ENCODE peak calls at places on chromosomes 13 and 19, in four cellular contexts. L is HepG2, A is K562, W is GM12878. O is an unnamed sample.

GRCh38 chr13:70483599-70484276 is 375.5 kb upstream of the KLHL1 start:
- DNase-seq in L (no peak), W (no peak), A (no peak), O (no peak)

GRCh38 chr13:105213512-105213911 is 1322.0 kb downstream of the EFNB2 start:
- DNase-seq in W (no peak), A (no peak), L (no peak), O (no peak)

GRCh38 chr13:94309576-94309975 is 169.9 kb downstream of the DCT start:
- DNase-seq in W (no peak), A (no peak), L (no peak), O (no peak)

GRCh38 chr19:7540761-7541480 is 5.4 kb downstream of the PNPLA6 start:
- DNase-seq in W (no peak), A (peak), L (no peak), O (peak)

GRCh38 chr13:45445053-45445452 is 19.7 kb upstream of the COG3 start:
- DNase-seq in W (no peak), A (no peak), L (no peak), O (no peak)

GRCh38 chr13:73618275-73618865 is 515.8 kb downstream of the KLF12 start:
- DNase-seq in L (peak), A (no peak), W (no peak), O (no peak)

GRCh38 chr19:35755550-35756371 is 1.1 kb downstream of the HSPB6 start:
- DNase-seq in L (no peak), W (no peak), A (no peak), O (peak)

GRCh38 chr19:2602391-2603181 is 99.9 kb downstream of the GNG7 start:
- DNase-seq in W (no peak), A (no peak), L (no peak), O (peak)

GRCh38 chr13:28754698-28755545 is 36.2 kb upstream of the SLC46A3 start:
- DNase-seq in A (peak), L (peak), W (no peak), O (peak)

GRCh38 chr19:35241417-35241816 is 7.4 kb upstream of the LSR start:
- DNase-seq in W (no peak), L (no peak), A (no peak), O (no peak)

GRCh38 chr19:28039677-28040381 is 1173.1 kb downstream of the UQCRFS1 start:
- DNase-seq in A (no peak), W (no peak), L (no peak), O (no peak)

GRCh38 chr19:7191946-7192691 is 102.1 kb downstream of the INSR start:
- DNase-seq in A (no peak), W (no peak), L (no peak), O (no peak)

GRCh38 chr19:7132054-7132453 is 62.6 kb downstream of the ZNF557 start:
- DNase-seq in A (no peak), L (no peak), W (no peak), O (no peak)

GRCh38 chr19:14347999-14348889 is 33.0 kb upstream of the ADGRE5 start:
- DNase-seq in W (no peak), A (peak), L (peak), O (no peak)

GRCh38 chr19:14786421-14786851 is 8.1 kb upstream of the ADGRE2 start:
- DNase-seq in A (peak), W (no peak), L (no peak), O (no peak)

GRCh38 chr19:48720613-48721296 is 1.2 kb upstream of the MAMSTR start:
- DNase-seq in L (peak), A (peak), W (peak), O (peak)

GRCh38 chr19:48719263-48720171 is at the start of gene MAMSTR:
- DNase-seq in A (no peak), W (no peak), L (no peak), O (no peak)

GRCh38 chr19:48718711-48719231 is 754 bp downstream of the MAMSTR start:
- DNase-seq in L (peak), A (no peak), W (no peak), O (no peak)

GRCh38 chr19:48722196-48722708 is 2.7 kb upstream of the MAMSTR start:
- DNase-seq in L (no peak), A (no peak), W (no peak), O (no peak)

GRCh38 chr19:48720251-48720612 is 707 bp upstream of the MAMSTR start:
- DNase-seq in W (no peak), A (no peak), L (no peak), O (no peak)
- H2AFZ ChIP-seq in W (peak), A (peak), L (no peak), O (peak)

DNA sequence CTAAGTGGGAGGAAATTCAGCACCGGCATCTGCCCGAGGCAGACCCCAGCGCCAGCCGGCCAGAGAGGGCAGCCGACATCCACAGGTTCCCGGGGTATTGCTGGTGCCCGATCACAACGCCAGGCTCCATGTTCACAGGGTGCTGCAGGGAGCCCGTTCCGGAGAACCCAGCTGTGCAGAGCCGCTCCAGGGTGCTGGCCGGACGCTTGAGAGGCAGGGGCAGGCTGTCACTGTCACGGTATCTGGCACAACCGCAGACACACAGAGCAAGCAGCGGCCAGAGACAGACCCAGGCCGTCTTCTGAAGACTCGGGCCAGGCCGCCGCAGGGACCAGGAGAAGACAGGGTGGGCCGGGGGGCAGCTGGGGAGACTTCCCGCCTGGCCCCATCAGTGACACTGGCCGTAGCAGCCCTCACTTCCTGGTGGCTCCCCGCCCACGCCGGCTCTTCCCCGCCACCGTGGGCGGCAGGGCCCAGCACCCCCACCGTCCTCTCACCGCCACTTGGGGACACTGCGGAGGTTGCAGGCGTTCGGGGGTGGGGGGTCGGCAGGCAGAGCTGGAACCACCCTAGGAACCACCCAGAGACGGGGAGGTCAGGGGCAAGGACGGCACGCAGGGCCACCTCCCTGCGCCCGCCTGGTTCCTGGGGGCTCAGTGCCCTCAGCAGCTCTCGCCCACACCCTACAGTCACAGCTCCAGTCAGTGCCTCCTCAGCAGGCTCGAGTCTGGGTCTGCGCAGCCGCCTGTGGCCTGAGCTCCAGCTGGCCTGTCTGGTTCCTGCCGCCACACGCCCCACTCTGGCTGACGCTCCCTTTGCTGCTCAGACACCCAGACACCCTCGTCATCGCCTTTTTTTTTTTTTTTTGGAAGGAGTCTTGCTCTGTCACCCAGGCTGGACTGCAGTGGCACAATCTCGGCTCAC is 3.8 kb downstream of the RNF126 start:
- DNase-seq in W (no peak), L (no peak), A (no peak), O (no peak)
- TF ChIP-seq BHLHE40 in W (no peak), L (no peak), A (no peak), O (no peak)

DNA sequence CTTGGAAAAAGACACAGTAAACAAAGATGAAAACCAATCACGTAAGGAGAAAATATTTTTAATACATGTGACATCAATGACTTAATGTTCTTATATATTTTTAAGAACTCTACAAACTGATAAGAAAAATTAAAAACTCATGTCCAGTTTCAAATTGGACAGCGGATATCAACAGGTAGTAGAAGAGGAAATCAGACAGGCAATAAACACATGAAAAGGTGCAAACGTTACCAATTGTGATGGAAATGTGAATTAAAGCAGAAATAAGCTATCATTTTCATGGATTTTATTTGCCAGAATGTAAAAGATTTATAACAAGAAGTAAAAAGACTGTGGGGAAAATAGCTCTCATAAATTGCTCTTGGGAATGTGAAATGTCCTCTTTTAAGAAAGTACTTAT is 382.3 kb downstream of the DLEU7 start:
- DNase-seq in A (no peak), L (no peak), W (no peak), O (no peak)
- H2AFZ ChIP-seq in A (no peak), L (no peak), W (no peak), O (no peak)

GRCh38 chr19:41521860-41522555 is 54.0 kb upstream of the CEACAM21 start:
- DNase-seq in L (no peak), A (no peak), W (no peak), O (no peak)
- TF ChIP-seq BHLHE40 in L (no peak), A (no peak), W (peak), O (no peak)

DNA sequence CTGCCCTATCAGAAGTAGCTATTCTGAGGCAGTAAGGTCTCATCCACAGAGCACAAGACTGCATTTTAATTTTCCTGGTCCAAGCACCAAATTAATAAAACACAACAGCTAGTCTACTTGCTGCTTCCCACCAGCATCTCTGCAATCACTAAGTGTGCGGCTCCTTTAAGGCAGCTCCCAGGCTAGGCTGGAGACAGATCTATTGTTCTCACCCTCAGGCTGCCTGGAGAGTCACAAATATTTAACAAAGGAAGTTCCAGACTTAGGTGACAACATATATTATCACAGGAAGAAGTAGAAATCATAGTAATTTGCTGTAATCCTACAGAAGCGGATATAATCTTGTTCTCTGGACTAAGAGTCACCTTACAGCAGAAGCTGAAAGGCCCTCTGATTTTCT is 2.2 kb upstream of the EID2 start:
- DNase-seq in W (no peak), A (no peak), L (no peak), O (no peak)
- H2AFZ ChIP-seq in W (peak), A (no peak), L (no peak), O (no peak)

GRCh38 chr13:92547256-92547655 is 679.4 kb upstream of the GPC6 start:
- DNase-seq in L (no peak), A (no peak), W (no peak), O (peak)
- TF ChIP-seq BHLHE40 in L (no peak), A (no peak), W (no peak), O (no peak)

GRCh38 chr13:43376596-43376995 is 353.2 kb downstream of the DNAJC15 start:
- DNase-seq in L (no peak), A (no peak), W (no peak), O (no peak)

GRCh38 chr13:43379738-43380137 is 356.4 kb downstream of the DNAJC15 start:
- DNase-seq in L (no peak), A (no peak), W (no peak), O (no peak)

GRCh38 chr13:43374621-43375020 is 351.2 kb downstream of the DNAJC15 start:
- DNase-seq in L (no peak), W (no peak), A (no peak), O (peak)

GRCh38 chr13:43377149-43377548 is 353.8 kb downstream of the DNAJC15 start:
- DNase-seq in W (no peak), A (no peak), L (no peak), O (peak)

DNA sequence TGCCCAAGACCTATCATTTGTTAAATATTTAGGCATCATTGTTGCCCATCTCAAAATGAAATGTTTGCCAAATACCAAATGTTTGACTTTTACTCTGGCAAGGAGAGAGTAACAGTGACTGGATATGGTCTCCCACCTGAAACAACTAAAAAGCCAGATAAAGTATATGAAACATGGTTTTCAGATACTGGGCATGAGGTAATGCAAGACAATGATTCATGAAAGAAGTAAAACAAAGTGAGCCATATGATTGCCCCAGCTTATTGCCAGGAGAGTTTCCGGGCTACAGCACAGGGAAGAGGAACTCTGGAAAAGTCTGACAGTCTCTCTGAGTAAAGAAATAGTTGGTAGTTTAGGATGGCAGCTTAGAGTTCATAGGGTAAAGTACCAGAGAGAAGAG is 354.6 kb downstream of the DNAJC15 start:
- DNase-seq in L (no peak), W (no peak), A (no peak), O (peak)
- H2AFZ ChIP-seq in L (no peak), W (no peak), A (no peak), O (no peak)

DNA sequence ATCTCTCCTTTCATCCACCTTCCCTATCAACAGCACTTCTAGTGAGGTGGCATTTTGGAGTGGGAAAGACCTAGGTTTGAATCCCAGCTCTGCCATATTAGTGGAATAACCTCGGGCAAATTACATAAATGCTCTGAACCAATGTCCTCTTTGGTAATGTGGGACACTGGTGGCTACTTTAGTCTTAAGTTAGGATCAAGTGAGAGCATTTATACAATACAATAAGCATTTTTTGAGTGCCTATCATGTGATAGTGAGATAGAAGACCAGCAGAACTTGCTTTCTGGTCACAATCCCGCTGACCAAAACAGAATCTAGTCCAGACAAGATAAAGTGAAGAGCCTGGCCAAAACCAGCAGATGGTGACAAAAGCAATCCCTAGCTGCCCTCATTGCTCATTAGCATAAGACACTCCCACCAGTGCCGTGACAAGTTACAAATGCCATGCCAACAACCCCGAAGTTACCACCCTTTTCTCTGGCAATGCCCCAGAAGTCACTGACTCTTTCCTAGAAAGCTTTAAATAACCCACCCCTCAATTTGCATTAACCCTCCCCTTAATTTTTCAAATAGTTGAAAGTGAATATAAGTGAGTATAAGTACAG is 28.8 kb upstream of the KPNA3 start:
- DNase-seq in L (no peak), W (no peak), A (no peak), O (no peak)
- TF ChIP-seq BHLHE40 in L (no peak), W (no peak), A (no peak), O (no peak)

O was measured in IMR-90.